ENCODE peak calls at places on chromosomes 16 and 17, in five cellular contexts. M is heart left ventricle; X is T-helper 1 cell; Z is activated T-helper 1 cell treated with anti-CD3 and anti-CD28 coated beads, Interleukin-12 subunit alpha, Interleukin-12 subunit beta, Interleukin-2, Interleukin-4 antibody, amounts not matched to agents 30 ng/mL and 10 ng/mL and 1 ng/mL, durations not matched to agents 14 hours and 24 hours and 36 hours; S is stimulated activated CD4-positive, alpha-beta T cell treated with anti-CD3 and anti-CD28 coated beads, Interleukin-1b, Interleukin-23, amount 100 ng/mL, for 1 hour. A is an unnamed sample.

GRCh38 chr16:47732122-47732805 is 271.1 kb downstream of the PHKB start:
- DNase-seq in M (no peak), X (no peak), Z (no peak), S (no peak), A (no peak)

GRCh38 chr17:13027246-13027645 is 9.4 kb upstream of the ELAC2 start:
- DNase-seq in M (no peak), X (no peak), Z (no peak), S (no peak), A (no peak)

GRCh38 chr17:7767425-7768021 is 50.0 kb downstream of the DNAH2 start:
- DNase-seq in M (no peak), X (no peak), Z (no peak), S (no peak), A (no peak)

GRCh38 chr16:88882358-88883030 is 16.0 kb upstream of the PABPN1L start:
- DNase-seq in M (no peak), X (no peak), Z (no peak), S (no peak), A (no peak)

GRCh38 chr17:68314916-68315535 is 23.7 kb downstream of the ARSG start:
- DNase-seq in M (no peak), X (no peak), Z (no peak), S (no peak), A (no peak)

GRCh38 chr17:40568074-40568836 is 3.0 kb upstream of the CCR7 start:
- DNase-seq in M (no peak), X (no peak), Z (no peak), S (no peak), A (no peak)

GRCh38 chr17:15507001-15507400 is 39.6 kb upstream of the CDRT4 start:
- DNase-seq in M (no peak), X (no peak), Z (no peak), S (no peak), A (no peak)

GRCh38 chr17:18975597-18975996 is 23.6 kb downstream of the SLC5A10 start:
- DNase-seq in M (no peak), X (no peak), Z (no peak), S (no peak), A (no peak)

GRCh38 chr17:49170216-49170615 is 37.6 kb downstream of the B4GALNT2 start:
- DNase-seq in M (no peak), X (no peak), Z (no peak), S (no peak), A (no peak)

GRCh38 chr17:68993112-68993511 is 37.9 kb upstream of the ABCA8 start:
- DNase-seq in M (no peak), X (no peak), Z (no peak), S (no peak), A (no peak)

GRCh38 chr17:42409467-42410351 is 13.3 kb downstream of the CAVIN1 start:
- DNase-seq in M (peak; percentile 83), X (no peak), Z (no peak), S (no peak), A (no peak)

GRCh38 chr17:56678249-56679144 is 85.0 kb downstream of the NOG start:
- DNase-seq in M (no peak), X (no peak), Z (no peak), S (no peak), A (no peak)

GRCh38 chr17:20116683-20117309 is 107.6 kb downstream of the SPECC1 start:
- DNase-seq in M (no peak), X (peak; percentile 48), Z (peak; percentile 28), S (peak; percentile 9), A (peak; percentile 25)

GRCh38 chr17:7851438-7852261 is 3.2 kb upstream of the TMEM88 start:
- DNase-seq in M (peak; percentile 92), X (peak; percentile 94), Z (peak; percentile 91), S (peak; percentile 83), A (peak; percentile 96)

GRCh38 chr17:41522301-41523224 is 3.9 kb upstream of the KRT15 start:
- DNase-seq in M (no peak), X (no peak), Z (no peak), S (no peak), A (no peak)

GRCh38 chr17:79802736-79803420 is 6.0 kb upstream of the CBX8 start:
- DNase-seq in M (no peak), X (no peak), Z (no peak), S (no peak), A (no peak)

GRCh38 chr17:42329025-42329976 is 41.0 kb downstream of the STAT5A start:
- DNase-seq in M (no peak), X (no peak), Z (no peak), S (no peak), A (no peak)

GRCh38 chr17:80152057-80152831 is 5.3 kb upstream of the EIF4A3 start:
- DNase-seq in M (no peak), X (no peak), Z (no peak), S (no peak), A (no peak)

GRCh38 chr16:80466024-80466986 is 74.5 kb upstream of the DYNLRB2 start:
- DNase-seq in M (peak; percentile 47), X (peak; percentile 32), Z (peak; percentile 40), S (peak; percentile 21), A (peak; percentile 66)

GRCh38 chr17:51461578-51462004 is 201.2 kb downstream of the UTP18 start:
- DNase-seq in M (no peak), X (peak; percentile 32), Z (peak; percentile 48), S (peak; percentile 4), A (peak; percentile 10)

A was measured in naive thymus-derived CD8-positive, alpha-beta T cell.